ENCODE peak calls at places on chromosomes 12 and 14, in four cellular contexts. R, F, A and P are unnamed samples.

GRCh38 chr14:100237735-100238418 is 1.1 kb upstream of the YY1 start:
- DNase-seq in F (peak), A (peak), R (no peak), P (peak)

GRCh38 chr14:59918824-59919581 is 941 bp upstream of the LRRC9 start:
- DNase-seq in F (peak), A (peak), R (no peak), P (peak)

GRCh38 chr14:95174184-95174804 is 17.0 kb upstream of the DICER1 start:
- DNase-seq in A (no peak), R (no peak), F (no peak), P (no peak)

GRCh38 chr14:90408713-90409112 is 11.9 kb downstream of the CALM1 start:
- DNase-seq in A (no peak), R (no peak), F (peak), P (no peak)

GRCh38 chr12:25792031-25792430 is 166.5 kb upstream of the RASSF8 start:
- DNase-seq in A (no peak), F (no peak), R (no peak), P (no peak)

GRCh38 chr14:104550849-104551728 is 28.5 kb upstream of the C14orf180 start:
- DNase-seq in R (no peak), A (no peak), F (no peak), P (peak)

GRCh38 chr12:10967409-10967808 is 19.3 kb downstream of the TAS2R50 start:
- DNase-seq in R (no peak), A (no peak), F (peak), P (no peak)

GRCh38 chr12:100953677-100954076 is 159.1 kb downstream of the ANO4 start:
- DNase-seq in R (no peak), F (no peak), A (no peak), P (no peak)

GRCh38 chr14:32986791-32987545 is 48.3 kb downstream of the NPAS3 start:
- DNase-seq in A (no peak), R (no peak), F (peak), P (no peak)

GRCh38 chr14:75422169-75422568 is 5.7 kb upstream of the JDP2 start:
- DNase-seq in R (no peak), F (no peak), A (no peak), P (no peak)

GRCh38 chr14:32571551-32571950 is 242.5 kb downstream of the AKAP6 start:
- DNase-seq in A (no peak), F (no peak), R (no peak), P (no peak)

GRCh38 chr14:72892103-72892878 is 1.6 kb downstream of the DPF3 start:
- DNase-seq in A (no peak), R (peak), F (peak), P (peak)

GRCh38 chr12:124610021-124610606 is 42.7 kb upstream of the NCOR2 start:
- DNase-seq in A (no peak), R (no peak), F (no peak), P (no peak)

GRCh38 chr14:94548999-94549985 is 11.9 kb upstream of the SERPINA4 start:
- DNase-seq in F (peak), R (peak), A (peak), P (peak)

GRCh38 chr12:4270670-4271432 is 2.7 kb upstream of the CCND2 start:
- DNase-seq in A (no peak), R (peak), F (no peak), P (peak)

GRCh38 chr12:9951026-9951652 is 19.0 kb upstream of the CLEC2A start:
- DNase-seq in A (no peak), F (no peak), R (no peak), P (no peak)

GRCh38 chr14:99515301-99516155 is 34.3 kb downstream of the CCNK start:
- DNase-seq in F (no peak), R (no peak), A (no peak), P (no peak)

GRCh38 chr12:13223176-13223806 is 26.8 kb downstream of the EMP1 start:
- DNase-seq in A (no peak), R (peak), F (no peak), P (no peak)

GRCh38 chr12:53299101-53299453 is 418 bp upstream of the MYG1 start:
- DNase-seq in R (no peak), A (no peak), F (peak), P (no peak)

GRCh38 chr14:50831704-50832130 is 755 bp upstream of the NIN start:
- DNase-seq in A (peak), R (no peak), F (peak), P (no peak)

GRCh38 chr12:16526693-16527092 is 79.3 kb downstream of the LMO3 start:
- DNase-seq in F (peak), R (no peak), A (no peak), P (no peak)

GRCh38 chr14:79418649-79419415 is 792.5 kb downstream of the DIO2 start:
- DNase-seq in F (no peak), A (no peak), R (no peak), P (no peak)

GRCh38 chr12:51391047-51391837 is at the start of gene GALNT6:
- DNase-seq in F (no peak), R (peak), A (peak), P (peak)

GRCh38 chr12:108616359-108616758 is 17.3 kb downstream of the SELPLG start:
- DNase-seq in F (no peak), A (no peak), R (no peak), P (no peak)

GRCh38 chr14:24240110-24240918 is 2.1 kb downstream of the TINF2 start:
- DNase-seq in F (no peak), R (no peak), A (no peak), P (no peak)

GRCh38 chr12:24066865-24067264 is 117.4 kb upstream of the SOX5 start:
- DNase-seq in R (no peak), F (peak), A (no peak), P (no peak)

GRCh38 chr14:96734076-96734622 is 63.0 kb upstream of the VRK1 start:
- DNase-seq in A (no peak), F (no peak), R (no peak), P (no peak)

GRCh38 chr14:98946995-98947394 is 325.0 kb downstream of the BCL11B start:
- DNase-seq in R (no peak), A (no peak), F (no peak), P (no peak)

GRCh38 chr14:21070610-21071224 is 613 bp downstream of the ARHGEF40 start:
- DNase-seq in F (no peak), R (no peak), A (peak), P (peak)

GRCh38 chr14:36773558-36773957 is 111.9 kb downstream of the PAX9 start:
- DNase-seq in R (no peak), A (no peak), F (peak), P (no peak)

GRCh38 chr14:80385340-80385739 is 174.0 kb upstream of the DIO2 start:
- DNase-seq in R (no peak), A (no peak), F (no peak), P (no peak)

GRCh38 chr12:33455096-33455495 is 15.5 kb upstream of the SYT10 start:
- DNase-seq in F (no peak), A (no peak), R (no peak), P (no peak)

GRCh38 chr12:103498990-103499389 is 3.2 kb upstream of the C12orf42 start:
- DNase-seq in R (no peak), F (no peak), A (no peak), P (no peak)

GRCh38 chr12:79400481-79400880 is 290.3 kb downstream of the PAWR start:
- DNase-seq in A (no peak), F (no peak), R (no peak), P (no peak)

GRCh38 chr14:100755649-100756048 is 29.0 kb downstream of the DLK1 start:
- DNase-seq in R (no peak), A (no peak), F (no peak), P (no peak)

GRCh38 chr14:102378830-102379229 is 16.1 kb downstream of the TECPR2 start:
- DNase-seq in R (no peak), F (no peak), A (no peak), P (no peak)

GRCh38 chr14:53002576-53002975 is 51.7 kb upstream of the FERMT2 start:
- DNase-seq in R (no peak), A (no peak), F (no peak), P (no peak)

GRCh38 chr12:15562263-15562662 is 226.9 kb downstream of the EPS8 start:
- DNase-seq in F (no peak), A (no peak), R (no peak), P (no peak)